ENCODE peak calls at places on chromosome 19, in eight cellular contexts. U is Karpas-422, S is fibroblast of lung, J is tibial artery, Z is lung, O is breast epithelium, K is heart right ventricle, W is spleen. V is an unnamed sample.

GRCh38 chr19:6048808-6049405 is 61.4 kb downstream of the RFX2 start:
- DNase-seq in K (peak; percentile 78), Z (peak; percentile 78), W (peak; percentile 91), O (peak; percentile 70), U (peak; percentile 89), S (peak; percentile 44), J (peak; percentile 81), V (peak; percentile 74)

GRCh38 chr19:39408392-39409206 is 2.0 kb downstream of the ZFP36 start:
- DNase-seq in W (peak; percentile 86), J (no peak), O (no peak), U (peak; percentile 47), Z (no peak), K (peak; percentile 21), S (peak; percentile 38), V (peak; percentile 65)

GRCh38 chr19:10270180-10270615 is 722 bp upstream of the ICAM1 start:
- DNase-seq in O (no peak), U (peak; percentile 36), Z (peak; percentile 83), J (peak; percentile 72), W (peak; percentile 98), S (no peak), K (peak; percentile 73), V (peak; percentile 88)

GRCh38 chr19:48724796-48725753 is 5.5 kb upstream of the MAMSTR start:
- DNase-seq in U (peak; percentile 84), J (no peak), S (peak; percentile 81), Z (no peak), O (no peak), W (no peak), K (peak; percentile 93), V (peak; percentile 78)

GRCh38 chr19:40461669-40462221 is 3.8 kb downstream of the BLVRB start:
- DNase-seq in S (no peak), U (peak; percentile 61), K (no peak), J (peak; percentile 50), Z (no peak), O (peak; percentile 63), W (peak; percentile 84), V (peak; percentile 82)

GRCh38 chr19:27861411-27861975 is 1351.5 kb downstream of the UQCRFS1 start:
- DNase-seq in W (no peak), J (no peak), O (no peak), U (no peak), S (no peak), K (no peak), Z (no peak), V (no peak)

GRCh38 chr19:34265221-34265650 is 10.9 kb downstream of the GARRE1 start:
- DNase-seq in J (no peak), O (peak; percentile 83), Z (no peak), U (no peak), S (no peak), K (peak; percentile 41), W (no peak), V (peak; percentile 40)

GRCh38 chr19:28394705-28395104 is 818.2 kb downstream of the UQCRFS1 start:
- DNase-seq in S (no peak), J (no peak), K (no peak), O (no peak), Z (no peak), U (no peak), W (no peak), V (no peak)

GRCh38 chr19:48989701-48990291 is 3.3 kb downstream of the GYS1 start:
- DNase-seq in Z (no peak), S (no peak), K (peak; percentile 70), U (no peak), W (no peak), O (no peak), J (no peak), V (no peak)

GRCh38 chr19:14772467-14772866 is 5.9 kb downstream of the ADGRE2 start:
- DNase-seq in K (no peak), J (no peak), S (no peak), W (no peak), Z (no peak), O (peak; percentile 5), U (no peak), V (no peak)

GRCh38 chr19:33796164-33797100 is at the start of gene KCTD15:
- DNase-seq in K (no peak), J (no peak), U (no peak), S (peak; percentile 59), O (no peak), Z (no peak), W (no peak), V (peak; percentile 58)

GRCh38 chr19:58558623-58559274 is 338 bp upstream of the UBE2M start:
- DNase-seq in W (peak; percentile 99), S (peak; percentile 96), O (peak; percentile 100), U (peak; percentile 97), J (peak; percentile 98), K (peak; percentile 99), Z (peak; percentile 98), V (peak; percentile 100)

GRCh38 chr19:30350995-30351394 is 21.2 kb upstream of the ZNF536 start:
- DNase-seq in W (no peak), U (no peak), K (no peak), J (no peak), Z (no peak), S (no peak), O (no peak), V (no peak)

GRCh38 chr19:45577111-45577905 is 7.3 kb downstream of the OPA3 start:
- DNase-seq in J (no peak), U (no peak), S (peak; percentile 96), Z (no peak), K (no peak), O (no peak), W (no peak), V (peak; percentile 68)

GRCh38 chr19:44644391-44645016 is 794 bp downstream of the PVR start:
- DNase-seq in O (no peak), J (no peak), K (no peak), W (peak; percentile 27), Z (peak; percentile 36), U (no peak), S (peak; percentile 54), V (no peak)

GRCh38 chr19:5466814-5467291 is 11.6 kb downstream of the ZNRF4 start:
- DNase-seq in Z (no peak), U (no peak), J (no peak), W (no peak), S (no peak), K (peak; percentile 17), O (no peak), V (peak; percentile 46)

GRCh38 chr19:47658431-47659383 is 49.8 kb downstream of the BICRA start:
- DNase-seq in O (no peak), J (no peak), K (no peak), W (no peak), U (no peak), Z (no peak), S (peak; percentile 92), V (no peak)
- H3K4me1 ChIP-seq in O (peaks cover 12% of the 10 kb centered on the region), J (peaks cover 22% of the 10 kb centered on the region), K (peaks cover 31% of the 10 kb centered on the region), W (peaks cover 7% of the 10 kb centered on the region), U (no peaks in the 10 kb centered on the region), Z (peaks cover 6% of the 10 kb centered on the region), S (peaks cover 19% of the 10 kb centered on the region), V (peaks cover 24% of the 10 kb centered on the region)

GRCh38 chr19:3398900-3399278 is 32.5 kb downstream of the NFIC start:
- DNase-seq in J (no peak), K (no peak), Z (no peak), S (no peak), O (no peak), W (no peak), U (no peak), V (no peak)
- H3K4me3 ChIP-seq in J (peak overlapping the region; percentile 47), K (no peak overlapping the region), Z (no peak overlapping the region), S (no peak overlapping the region), O (peak overlapping the region; percentile 5), W (no peak overlapping the region), U (no peak overlapping the region), V (no peak overlapping the region)

GRCh38 chr19:55365245-55365644 is 2.2 kb upstream of the GARIN5B start:
- DNase-seq in K (no peak), Z (no peak), J (no peak), O (no peak), W (no peak), U (no peak), S (no peak), V (no peak)
- H3K27me3 ChIP-seq in K (peaks cover 34% of the 10 kb centered on the region), Z (no peaks in the 10 kb centered on the region), J (peaks cover 65% of the 10 kb centered on the region), O (peaks cover 22% of the 10 kb centered on the region), W (peaks cover 29% of the 10 kb centered on the region), U (no peaks in the 10 kb centered on the region), S (no peaks in the 10 kb centered on the region), V (no peaks in the 10 kb centered on the region)

GRCh38 chr19:855566-856120 is 3.5 kb downstream of the ELANE start:
- DNase-seq in S (no peak), K (no peak), J (no peak), Z (no peak), U (no peak), W (no peak), O (no peak), V (peak; percentile 54)
- H3K4me1 ChIP-seq in S (peaks cover 5% of the 10 kb centered on the region), K (peaks cover 3% of the 10 kb centered on the region), J (peaks cover 14% of the 10 kb centered on the region), Z (no peaks in the 10 kb centered on the region), U (peaks cover 1% of the 10 kb centered on the region), W (peaks cover 16% of the 10 kb centered on the region), O (peaks cover 7% of the 10 kb centered on the region), V (no peaks in the 10 kb centered on the region)

V was measured in right cardiac atrium.